ENCODE peak calls at places on chromosomes 13 and 19, in five cellular contexts. One of them, this sample, is unnamed.

GRCh38 chr19:459724-460511 is 915 bp downstream of the SHC2 start:
- DNase-seq in cardiac fibroblast: peak; percentile 20
- DNase-seq in activated CD4-positive, CD25-positive, alpha-beta regulatory T cell: no peak
- DNase-seq in thoracic aorta: no peak
- DNase-seq in CD8-positive, alpha-beta T cell: peak; percentile 36
- DNase-seq in this sample: no peak

GRCh38 chr19:51803965-51804364 is 9.0 kb downstream of the FPR3 start:
- DNase-seq in cardiac fibroblast: peak; percentile 42
- DNase-seq in activated CD4-positive, CD25-positive, alpha-beta regulatory T cell: no peak
- DNase-seq in thoracic aorta: no peak
- DNase-seq in CD8-positive, alpha-beta T cell: no peak
- DNase-seq in this sample: no peak

GRCh38 chr13:35621989-35622388 is 145.5 kb upstream of the MAB21L1 start:
- DNase-seq in cardiac fibroblast: peak; percentile 11
- DNase-seq in activated CD4-positive, CD25-positive, alpha-beta regulatory T cell: no peak
- DNase-seq in thoracic aorta: no peak
- DNase-seq in CD8-positive, alpha-beta T cell: no peak
- DNase-seq in this sample: no peak

GRCh38 chr19:29380581-29380980 is 145.2 kb upstream of the VSTM2B start:
- DNase-seq in cardiac fibroblast: no peak
- DNase-seq in activated CD4-positive, CD25-positive, alpha-beta regulatory T cell: no peak
- DNase-seq in thoracic aorta: no peak
- DNase-seq in CD8-positive, alpha-beta T cell: no peak
- DNase-seq in this sample: no peak

GRCh38 chr19:19120308-19121156 is 17.7 kb downstream of the TMEM161A start:
- DNase-seq in cardiac fibroblast: peak; percentile 86
- DNase-seq in activated CD4-positive, CD25-positive, alpha-beta regulatory T cell: no peak
- DNase-seq in thoracic aorta: no peak
- DNase-seq in CD8-positive, alpha-beta T cell: no peak
- DNase-seq in this sample: peak; percentile 78

GRCh38 chr13:79128158-79128557 is 277.9 kb downstream of the RBM26 start:
- DNase-seq in cardiac fibroblast: peak; percentile 67
- DNase-seq in activated CD4-positive, CD25-positive, alpha-beta regulatory T cell: no peak
- DNase-seq in thoracic aorta: no peak
- DNase-seq in CD8-positive, alpha-beta T cell: no peak
- DNase-seq in this sample: peak; percentile 6

GRCh38 chr13:80921556-80921955 is 580.6 kb upstream of the SPRY2 start:
- DNase-seq in cardiac fibroblast: peak; percentile 54
- DNase-seq in activated CD4-positive, CD25-positive, alpha-beta regulatory T cell: no peak
- DNase-seq in thoracic aorta: no peak
- DNase-seq in CD8-positive, alpha-beta T cell: no peak
- DNase-seq in this sample: peak; percentile 14

GRCh38 chr13:42602910-42603309 is 29.0 kb downstream of the TNFSF11 start:
- DNase-seq in cardiac fibroblast: peak; percentile 10
- DNase-seq in activated CD4-positive, CD25-positive, alpha-beta regulatory T cell: no peak
- DNase-seq in thoracic aorta: no peak
- DNase-seq in CD8-positive, alpha-beta T cell: no peak
- DNase-seq in this sample: no peak

GRCh38 chr19:38547446-38547845 is 70.3 kb downstream of the MAP4K1 start:
- DNase-seq in cardiac fibroblast: no peak
- DNase-seq in activated CD4-positive, CD25-positive, alpha-beta regulatory T cell: no peak
- DNase-seq in thoracic aorta: no peak
- DNase-seq in CD8-positive, alpha-beta T cell: no peak
- DNase-seq in this sample: no peak

GRCh38 chr13:29676941-29677452 is 81.5 kb upstream of the SLC7A1 start:
- DNase-seq in cardiac fibroblast: no peak
- DNase-seq in activated CD4-positive, CD25-positive, alpha-beta regulatory T cell: no peak
- DNase-seq in thoracic aorta: no peak
- DNase-seq in CD8-positive, alpha-beta T cell: no peak
- DNase-seq in this sample: no peak

GRCh38 chr19:275958-276646 is 15.1 kb downstream of the PLPP2 start:
- DNase-seq in cardiac fibroblast: no peak
- DNase-seq in activated CD4-positive, CD25-positive, alpha-beta regulatory T cell: no peak
- DNase-seq in thoracic aorta: no peak
- DNase-seq in CD8-positive, alpha-beta T cell: no peak
- DNase-seq in this sample: no peak

GRCh38 chr13:99909097-99909835 is 62.3 kb downstream of the ZIC5 start:
- DNase-seq in cardiac fibroblast: no peak
- DNase-seq in activated CD4-positive, CD25-positive, alpha-beta regulatory T cell: no peak
- DNase-seq in thoracic aorta: no peak
- DNase-seq in CD8-positive, alpha-beta T cell: no peak
- DNase-seq in this sample: no peak

GRCh38 chr13:69571606-69572323 is 535.9 kb upstream of the ATXN8OS start:
- DNase-seq in cardiac fibroblast: no peak
- DNase-seq in activated CD4-positive, CD25-positive, alpha-beta regulatory T cell: no peak
- DNase-seq in thoracic aorta: no peak
- DNase-seq in CD8-positive, alpha-beta T cell: no peak
- DNase-seq in this sample: no peak

GRCh38 chr13:30743319-30744055 is 8.1 kb downstream of the ALOX5AP start:
- DNase-seq in cardiac fibroblast: peak; percentile 96
- DNase-seq in activated CD4-positive, CD25-positive, alpha-beta regulatory T cell: no peak
- DNase-seq in thoracic aorta: peak; percentile 76
- DNase-seq in CD8-positive, alpha-beta T cell: no peak
- DNase-seq in this sample: peak; percentile 99

GRCh38 chr19:18191640-18192062 is 1.4 kb upstream of the MPV17L2 start:
- DNase-seq in cardiac fibroblast: no peak
- DNase-seq in activated CD4-positive, CD25-positive, alpha-beta regulatory T cell: no peak
- DNase-seq in thoracic aorta: no peak
- DNase-seq in CD8-positive, alpha-beta T cell: no peak
- DNase-seq in this sample: no peak

GRCh38 chr19:10076535-10076934 is 9.6 kb upstream of the SHFL start:
- DNase-seq in cardiac fibroblast: no peak
- DNase-seq in activated CD4-positive, CD25-positive, alpha-beta regulatory T cell: no peak
- DNase-seq in thoracic aorta: no peak
- DNase-seq in CD8-positive, alpha-beta T cell: no peak
- DNase-seq in this sample: no peak

GRCh38 chr13:43792456-43792855 is 5.7 kb upstream of the ENOX1 start:
- DNase-seq in cardiac fibroblast: peak; percentile 73
- DNase-seq in activated CD4-positive, CD25-positive, alpha-beta regulatory T cell: no peak
- DNase-seq in thoracic aorta: no peak
- DNase-seq in CD8-positive, alpha-beta T cell: no peak
- DNase-seq in this sample: no peak

GRCh38 chr13:75454497-75454896 is 27.5 kb downstream of the TBC1D4 start:
- DNase-seq in cardiac fibroblast: no peak
- DNase-seq in activated CD4-positive, CD25-positive, alpha-beta regulatory T cell: no peak
- DNase-seq in thoracic aorta: no peak
- DNase-seq in CD8-positive, alpha-beta T cell: no peak
- DNase-seq in this sample: no peak

GRCh38 chr19:29299416-29300380 is 86.7 kb upstream of the UQCRFS1 start:
- DNase-seq in cardiac fibroblast: no peak
- DNase-seq in activated CD4-positive, CD25-positive, alpha-beta regulatory T cell: no peak
- DNase-seq in thoracic aorta: no peak
- DNase-seq in CD8-positive, alpha-beta T cell: no peak
- DNase-seq in this sample: no peak

GRCh38 chr13:34161829-34162544 is 344.0 kb downstream of the RFC3 start:
- DNase-seq in cardiac fibroblast: peak; percentile 85
- DNase-seq in activated CD4-positive, CD25-positive, alpha-beta regulatory T cell: no peak
- DNase-seq in thoracic aorta: no peak
- DNase-seq in CD8-positive, alpha-beta T cell: no peak
- DNase-seq in this sample: peak; percentile 42

GRCh38 chr19:43407416-43408005 is 7.2 kb upstream of the TEX101 start:
- DNase-seq in cardiac fibroblast: no peak
- DNase-seq in activated CD4-positive, CD25-positive, alpha-beta regulatory T cell: no peak
- DNase-seq in thoracic aorta: no peak
- DNase-seq in CD8-positive, alpha-beta T cell: no peak
- DNase-seq in this sample: no peak

GRCh38 chr13:102913924-102914628 is 68.2 kb downstream of the ERCC5 start:
- DNase-seq in cardiac fibroblast: peak; percentile 67
- DNase-seq in activated CD4-positive, CD25-positive, alpha-beta regulatory T cell: no peak
- DNase-seq in thoracic aorta: no peak
- DNase-seq in CD8-positive, alpha-beta T cell: no peak
- DNase-seq in this sample: no peak

GRCh38 chr19:29671393-29672076 is 6.3 kb downstream of the PLEKHF1 start:
- DNase-seq in cardiac fibroblast: peak; percentile 61
- DNase-seq in activated CD4-positive, CD25-positive, alpha-beta regulatory T cell: peak; percentile 83
- DNase-seq in thoracic aorta: peak; percentile 39
- DNase-seq in CD8-positive, alpha-beta T cell: peak; percentile 89
- DNase-seq in this sample: peak; percentile 24

GRCh38 chr19:46616631-46617322 is 8.1 kb downstream of the PTGIR start:
- DNase-seq in cardiac fibroblast: peak; percentile 70
- DNase-seq in activated CD4-positive, CD25-positive, alpha-beta regulatory T cell: no peak
- DNase-seq in thoracic aorta: no peak
- DNase-seq in CD8-positive, alpha-beta T cell: no peak
- DNase-seq in this sample: no peak

GRCh38 chr13:106260352-106260751 is 275.1 kb downstream of the EFNB2 start:
- DNase-seq in cardiac fibroblast: no peak
- DNase-seq in activated CD4-positive, CD25-positive, alpha-beta regulatory T cell: no peak
- DNase-seq in thoracic aorta: no peak
- DNase-seq in CD8-positive, alpha-beta T cell: no peak
- DNase-seq in this sample: no peak

GRCh38 chr19:46621191-46622117 is 3.4 kb downstream of the PTGIR start:
- DNase-seq in cardiac fibroblast: no peak
- DNase-seq in activated CD4-positive, CD25-positive, alpha-beta regulatory T cell: no peak
- DNase-seq in thoracic aorta: no peak
- DNase-seq in CD8-positive, alpha-beta T cell: no peak
- DNase-seq in this sample: no peak

GRCh38 chr13:28339419-28339818 is 155.5 kb downstream of the FLT1 start:
- DNase-seq in cardiac fibroblast: no peak
- DNase-seq in activated CD4-positive, CD25-positive, alpha-beta regulatory T cell: no peak
- DNase-seq in thoracic aorta: no peak
- DNase-seq in CD8-positive, alpha-beta T cell: no peak
- DNase-seq in this sample: peak; percentile 46

GRCh38 chr19:35744335-35744687 is 907 bp downstream of the U2AF1L4 start:
- DNase-seq in cardiac fibroblast: no peak
- DNase-seq in activated CD4-positive, CD25-positive, alpha-beta regulatory T cell: no peak
- DNase-seq in thoracic aorta: no peak
- DNase-seq in CD8-positive, alpha-beta T cell: no peak
- DNase-seq in this sample: no peak

GRCh38 chr13:26964278-26965057 is 203.9 kb upstream of the GPR12 start:
- DNase-seq in cardiac fibroblast: peak; percentile 49
- DNase-seq in activated CD4-positive, CD25-positive, alpha-beta regulatory T cell: no peak
- DNase-seq in thoracic aorta: no peak
- DNase-seq in CD8-positive, alpha-beta T cell: no peak
- DNase-seq in this sample: peak; percentile 70

GRCh38 chr13:51714663-51715168 is 89.2 kb downstream of the DHRS12 start:
- DNase-seq in cardiac fibroblast: peak; percentile 13
- DNase-seq in activated CD4-positive, CD25-positive, alpha-beta regulatory T cell: no peak
- DNase-seq in thoracic aorta: no peak
- DNase-seq in CD8-positive, alpha-beta T cell: no peak
- DNase-seq in this sample: peak; percentile 77

GRCh38 chr19:23905771-23906170 is 8.9 kb upstream of the ZNF726 start:
- DNase-seq in cardiac fibroblast: no peak
- DNase-seq in activated CD4-positive, CD25-positive, alpha-beta regulatory T cell: no peak
- DNase-seq in thoracic aorta: no peak
- DNase-seq in CD8-positive, alpha-beta T cell: no peak
- DNase-seq in this sample: no peak

GRCh38 chr19:29687897-29688728 is 22.9 kb downstream of the PLEKHF1 start:
- DNase-seq in cardiac fibroblast: peak; percentile 75
- DNase-seq in activated CD4-positive, CD25-positive, alpha-beta regulatory T cell: no peak
- DNase-seq in thoracic aorta: no peak
- DNase-seq in CD8-positive, alpha-beta T cell: no peak
- DNase-seq in this sample: peak; percentile 51

GRCh38 chr13:26112843-26113242 is 61.0 kb upstream of the SHISA2 start:
- DNase-seq in cardiac fibroblast: no peak
- DNase-seq in activated CD4-positive, CD25-positive, alpha-beta regulatory T cell: no peak
- DNase-seq in thoracic aorta: no peak
- DNase-seq in CD8-positive, alpha-beta T cell: no peak
- DNase-seq in this sample: peak; percentile 14

GRCh38 chr19:4516939-4517300 is 1.4 kb downstream of the PLIN4 start:
- DNase-seq in cardiac fibroblast: peak; percentile 18
- DNase-seq in activated CD4-positive, CD25-positive, alpha-beta regulatory T cell: no peak
- DNase-seq in thoracic aorta: no peak
- DNase-seq in CD8-positive, alpha-beta T cell: no peak
- DNase-seq in this sample: no peak

GRCh38 chr19:3405261-3405653 is 38.9 kb downstream of the NFIC start:
- DNase-seq in cardiac fibroblast: no peak
- DNase-seq in activated CD4-positive, CD25-positive, alpha-beta regulatory T cell: no peak
- DNase-seq in thoracic aorta: no peak
- DNase-seq in CD8-positive, alpha-beta T cell: no peak
- DNase-seq in this sample: no peak

GRCh38 chr13:77016888-77017623 is 9.9 kb downstream of the FBXL3 start:
- DNase-seq in cardiac fibroblast: no peak
- DNase-seq in activated CD4-positive, CD25-positive, alpha-beta regulatory T cell: no peak
- DNase-seq in thoracic aorta: no peak
- DNase-seq in CD8-positive, alpha-beta T cell: no peak
- DNase-seq in this sample: no peak

GRCh38 chr19:17209126-17210036 is 5.8 kb upstream of the USE1 start:
- DNase-seq in cardiac fibroblast: peak; percentile 38
- DNase-seq in activated CD4-positive, CD25-positive, alpha-beta regulatory T cell: no peak
- DNase-seq in thoracic aorta: no peak
- DNase-seq in CD8-positive, alpha-beta T cell: peak; percentile 38
- DNase-seq in this sample: no peak